ENCODE peak calls at places on chromosome 7, in four cellular contexts. K is IMR-90, Y is H9, S is H1. E is an unnamed sample.

GRCh38 chr7:75842836-75843446 is 29.3 kb upstream of the CCL24 start:
- DNase-seq in S (no peak), Y (no peak), K (peak), E (peak)

GRCh38 chr7:36906448-36906847 is 182.2 kb upstream of the AOAH start:
- DNase-seq in K (no peak), S (no peak), Y (no peak), E (no peak)

GRCh38 chr7:128919881-128920789 is 9.6 kb upstream of the KCP start:
- DNase-seq in S (peak), K (no peak), Y (peak), E (peak)

GRCh38 chr7:24656608-24657007 is 83.4 kb downstream of the PALS2 start:
- DNase-seq in Y (no peak), K (no peak), S (no peak), E (no peak)

GRCh38 chr7:95682913-95683312 is 86.6 kb upstream of the PDK4 start:
- DNase-seq in S (no peak), K (no peak), Y (no peak), E (no peak)

GRCh38 chr7:131190146-131190545 is 137.5 kb upstream of the MKLN1 start:
- DNase-seq in S (peak), K (peak), Y (peak), E (peak)

GRCh38 chr7:23467281-23467680 is 3.0 kb downstream of the IGF2BP3 start:
- DNase-seq in S (peak), Y (no peak), K (no peak), E (peak)

GRCh38 chr7:1466524-1467271 is 7.4 kb upstream of the MICALL2 start:
- DNase-seq in S (peak), Y (peak), K (peak), E (peak)

GRCh38 chr7:38411404-38411803 is 138.0 kb upstream of the TARP start:
- DNase-seq in K (peak), S (no peak), Y (peak), E (peak)

GRCh38 chr7:25876092-25876491 is 275.9 kb upstream of the NFE2L3 start:
- DNase-seq in K (no peak), Y (no peak), S (no peak), E (no peak)

GRCh38 chr7:151392002-151392401 is 17.8 kb downstream of the WDR86 start:
- DNase-seq in Y (no peak), S (no peak), K (no peak), E (no peak)

GRCh38 chr7:106545275-106545674 is 115.7 kb downstream of the CCDC71L start:
- DNase-seq in K (no peak), Y (no peak), S (no peak), E (no peak)

GRCh38 chr7:17971392-17971791 is 31.1 kb upstream of the SNX13 start:
- DNase-seq in Y (no peak), K (peak), S (no peak), E (no peak)

GRCh38 chr7:36038063-36038721 is 114.9 kb upstream of the EEPD1 start:
- DNase-seq in K (no peak), Y (no peak), S (no peak), E (no peak)

GRCh38 chr7:45225560-45226335 is 68.2 kb downstream of the RAMP3 start:
- DNase-seq in K (no peak), S (peak), Y (no peak), E (no peak)

GRCh38 chr7:129657363-129657762 is 45.8 kb downstream of the NRF1 start:
- DNase-seq in K (no peak), S (no peak), Y (no peak), E (no peak)

GRCh38 chr7:1402791-1403755 is 56.2 kb downstream of the MICALL2 start:
- DNase-seq in K (no peak), S (no peak), Y (no peak), E (no peak)

GRCh38 chr7:6375346-6376101 is 72.2 kb downstream of the DAGLB start:
- DNase-seq in Y (no peak), K (peak), S (no peak), E (no peak)

GRCh38 chr7:100166966-100167911 is 1.2 kb downstream of the GAL3ST4 start:
- DNase-seq in S (no peak), Y (no peak), K (no peak), E (peak)

GRCh38 chr7:132359746-132360145 is 216.5 kb downstream of the PLXNA4 start:
- DNase-seq in S (no peak), K (no peak), Y (no peak), E (no peak)

GRCh38 chr7:6165521-6166325 is 106.7 kb downstream of the CYTH3 start:
- DNase-seq in K (no peak), S (no peak), Y (no peak), E (no peak)

GRCh38 chr7:123494193-123494796 is 40.1 kb downstream of the IQUB start:
- DNase-seq in Y (no peak), S (no peak), K (peak), E (peak)

GRCh38 chr7:18505870-18506460 is 10.4 kb downstream of the HDAC9 start:
- DNase-seq in K (peak), S (no peak), Y (no peak), E (no peak)

GRCh38 chr7:151255390-151255789 is 6.9 kb upstream of the SMARCD3 start:
- DNase-seq in S (no peak), K (no peak), Y (no peak), E (no peak)

GRCh38 chr7:141686670-141687069 is 15.3 kb downstream of the DENND11 start:
- DNase-seq in S (no peak), K (no peak), Y (no peak), E (no peak)

GRCh38 chr7:104231054-104232046 is 23.5 kb upstream of the ORC5 start:
- DNase-seq in S (peak), Y (peak), K (peak), E (peak)

GRCh38 chr7:143882020-143882610 is 19.9 kb downstream of the TCAF1 start:
- DNase-seq in S (peak), K (peak), Y (peak), E (peak)

GRCh38 chr7:18363751-18364402 is 131.7 kb upstream of the HDAC9 start:
- DNase-seq in K (no peak), Y (no peak), S (no peak), E (no peak)

GRCh38 chr7:4479367-4480039 is 202.6 kb upstream of the FOXK1 start:
- DNase-seq in S (peak), K (peak), Y (peak), E (peak)

GRCh38 chr7:131057015-131057518 is 270.6 kb upstream of the MKLN1 start:
- DNase-seq in S (no peak), K (peak), Y (no peak), E (no peak)

GRCh38 chr7:155807013-155807804 is 5.1 kb downstream of the SHH start:
- DNase-seq in S (no peak), Y (peak), K (no peak), E (peak)

GRCh38 chr7:155665957-155666287 is 21.5 kb downstream of the RBM33 start:
- DNase-seq in K (peak), S (no peak), Y (no peak), E (no peak)

GRCh38 chr7:74289660-74290589 is 718 bp downstream of the CLIP2 start:
- DNase-seq in K (no peak), S (no peak), Y (no peak), E (no peak)

GRCh38 chr7:53422291-53422690 is 386.9 kb downstream of the POM121L12 start:
- DNase-seq in Y (no peak), K (no peak), S (no peak), E (no peak)

GRCh38 chr7:155998328-155998691 is 186.0 kb upstream of the SHH start:
- DNase-seq in S (no peak), Y (peak), K (no peak), E (no peak)

GRCh38 chr7:149310113-149310836 is 48.3 kb downstream of the ZNF783 start:
- DNase-seq in K (peak), Y (no peak), S (no peak), E (peak)

GRCh38 chr7:122136033-122136432 is 8.0 kb downstream of the AASS start:
- DNase-seq in K (no peak), Y (no peak), S (no peak), E (no peak)

GRCh38 chr7:50739744-50740455 is 42.8 kb downstream of the GRB10 start:
- DNase-seq in K (no peak), S (no peak), Y (no peak), E (peak)

GRCh38 chr7:112422842-112423496 is 27.3 kb upstream of the IFRD1 start:
- DNase-seq in K (peak), S (peak), Y (peak), E (peak)

GRCh38 chr7:127390817-127391590 is 1.5 kb downstream of the ZNF800 start:
- DNase-seq in K (no peak), Y (no peak), S (no peak), E (no peak)
- H3K4ac ChIP-seq in K (peak), Y (no peak), S (no peak), E (no peak)

GRCh38 chr7:3063016-3063753 is 19.5 kb upstream of the CARD11 start:
- DNase-seq in K (no peak), Y (no peak), S (no peak), E (no peak)
- H3K18ac ChIP-seq in K (no peak), Y (no peak), S (no peak), E (no peak)

GRCh38 chr7:55026867-55027490 is 8.2 kb downstream of the EGFR start:
- DNase-seq in K (peak), S (no peak), Y (no peak), E (no peak)
- H3K4ac ChIP-seq in K (peak), S (no peak), Y (no peak), E (no peak)

GRCh38 chr7:46742608-46743000 is 821.5 kb upstream of the IGFBP3 start:
- DNase-seq in S (no peak), K (no peak), Y (no peak), E (no peak)

GRCh38 chr7:46747869-46748576 is 827.0 kb upstream of the IGFBP3 start:
- DNase-seq in K (no peak), Y (no peak), S (no peak), E (no peak)

GRCh38 chr7:46747222-46747621 is 826.1 kb upstream of the IGFBP3 start:
- DNase-seq in Y (no peak), S (no peak), K (no peak), E (peak)

GRCh38 chr7:46745700-46746090 is 824.6 kb upstream of the IGFBP3 start:
- DNase-seq in K (peak), Y (no peak), S (no peak), E (no peak)

DNA sequence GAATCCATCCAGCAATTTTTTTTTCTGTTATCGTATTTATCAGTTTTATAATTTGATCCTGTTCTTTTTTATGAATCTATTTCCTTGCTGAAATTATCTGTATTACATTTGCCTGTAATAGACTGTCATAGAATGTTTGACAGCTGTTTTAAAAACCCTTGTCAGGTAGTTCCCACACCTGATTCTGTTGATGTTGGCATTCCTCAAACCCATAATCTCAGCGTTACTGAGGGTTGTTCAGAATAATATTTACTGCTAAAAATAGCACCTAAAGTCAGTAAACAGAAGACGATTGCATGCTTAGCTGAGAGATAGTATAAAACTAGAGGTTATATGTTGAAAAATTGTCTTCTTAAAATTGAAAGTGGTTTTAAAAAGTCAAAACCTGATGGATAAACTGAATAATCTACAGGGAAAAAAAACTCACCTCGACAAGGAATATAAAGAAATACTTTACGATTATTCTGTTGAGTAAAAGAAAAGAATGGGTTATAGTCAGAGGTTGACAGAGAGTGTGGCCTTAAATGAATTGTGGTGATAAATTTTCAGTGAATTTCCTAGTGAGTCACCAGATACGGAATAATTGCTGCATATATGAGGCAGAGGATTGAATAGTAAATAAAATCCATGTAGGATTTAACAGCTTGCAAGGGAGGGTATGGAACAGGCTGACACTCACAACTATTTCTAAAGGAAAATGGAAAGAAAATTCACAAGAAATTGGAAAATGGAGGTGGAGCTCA is 824.1 kb upstream of the IGFBP3 start:
- DNase-seq in S (no peak), Y (no peak), K (no peak), E (no peak)
- H3K18ac ChIP-seq in S (no peak), Y (no peak), K (no peak), E (no peak)

DNA sequence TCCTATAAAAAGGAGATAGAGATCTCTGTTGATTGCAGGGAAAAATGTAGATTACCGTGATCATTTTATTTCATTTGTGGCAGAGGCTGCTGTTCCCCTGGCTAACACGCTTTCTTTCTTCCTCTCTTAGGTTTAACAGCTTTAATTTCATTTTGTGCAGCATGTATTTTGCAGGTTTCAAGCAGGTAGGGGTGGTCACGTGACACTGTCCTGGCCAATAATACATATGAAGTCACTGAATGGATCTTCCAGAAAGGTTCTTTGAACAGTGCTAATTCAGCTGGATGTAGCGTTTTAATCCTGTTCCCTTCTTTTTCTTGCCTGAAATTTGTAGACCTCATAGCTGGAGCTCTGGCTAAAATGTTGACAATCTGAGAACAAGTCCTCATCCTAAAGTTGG is 3.6 kb upstream of the EPHB6 start:
- DNase-seq in S (no peak), K (no peak), Y (no peak), E (no peak)
- H3K4ac ChIP-seq in S (no peak), K (no peak), Y (no peak), E (no peak)

GRCh38 chr7:116404389-116404788 is 95.1 kb upstream of the CAV2 start:
- DNase-seq in S (no peak), Y (no peak), K (no peak), E (no peak)
- H3K18ac ChIP-seq in S (no peak), Y (no peak), K (no peak), E (no peak)

E was measured in mesendoderm.